ENCODE peak calls at places on chromosomes 1 and 21, in four cellular contexts. T is progenitor cell of endocrine pancreas, F is glutamatergic neuron, H is bronchial epithelial cell. V is an unnamed sample.
A peak's percentile ranks its signal among the peaks of the same experiment; 100 is the strongest.

GRCh38 chr1:52225174-52225573 is 83.3 kb downstream of the ZFYVE9 start:
- DNase-seq in F (no peak), T (no peak), H (no peak), V (no peak)

GRCh38 chr1:5601516-5601915 is 390.7 kb downstream of the NPHP4 start:
- DNase-seq in H (no peak), T (no peak), F (no peak), V (no peak)

GRCh38 chr1:113456967-113457366 is 66.7 kb downstream of the MAGI3 start:
- DNase-seq in T (no peak), F (no peak), H (peak; percentile 98), V (no peak)

GRCh38 chr1:232627645-232628334 is 2.1 kb downstream of the SIPA1L2 start:
- DNase-seq in T (no peak), H (peak; percentile 84), F (no peak), V (no peak)

GRCh38 chr1:150021191-150021688 is 10.7 kb upstream of the OTUD7B start:
- DNase-seq in H (no peak), F (no peak), T (no peak), V (no peak)

GRCh38 chr1:159779403-159779851 is 1.3 kb upstream of the DUSP23 start:
- DNase-seq in T (no peak), F (no peak), H (peak; percentile 76), V (no peak)

GRCh38 chr1:46806196-46807020 is 7.6 kb downstream of the CYP4B1 start:
- DNase-seq in H (peak; percentile 59), T (no peak), F (no peak), V (no peak)

GRCh38 chr1:174217787-174218574 is 58.7 kb downstream of the RABGAP1L start:
- DNase-seq in F (no peak), H (peak; percentile 51), T (no peak), V (no peak)

GRCh38 chr21:23968722-23969647 is 1638.3 kb downstream of the MRPL39 start:
- DNase-seq in F (peak; percentile 65), T (no peak), H (no peak), V (no peak)

GRCh38 chr21:18722193-18722592 is 318.6 kb upstream of the TMPRSS15 start:
- DNase-seq in T (no peak), H (no peak), F (no peak), V (no peak)

GRCh38 chr1:78035121-78035520 is 10.6 kb upstream of the GIPC2 start:
- DNase-seq in T (no peak), H (peak; percentile 10), F (no peak), V (no peak)

GRCh38 chr1:212611000-212611636 is 2.6 kb downstream of the ATF3 start:
- DNase-seq in H (peak; percentile 26), F (no peak), T (no peak), V (no peak)

GRCh38 chr1:21077085-21077484 is 99.6 kb downstream of the EIF4G3 start:
- DNase-seq in H (peak; percentile 72), T (no peak), F (no peak), V (no peak)

GRCh38 chr1:174265273-174265672 is 106.0 kb downstream of the RABGAP1L start:
- DNase-seq in F (no peak), T (no peak), H (no peak), V (no peak)

GRCh38 chr1:202018476-202019234 is 8.3 kb downstream of the ELF3 start:
- DNase-seq in T (peak; percentile 37), H (peak; percentile 88), F (no peak), V (no peak)

GRCh38 chr1:64033667-64034215 is 169.7 kb upstream of the UBE2U start:
- DNase-seq in F (no peak), H (no peak), T (no peak), V (no peak)

GRCh38 chr1:208929575-208929974 is 653.9 kb upstream of the CAMK1G start:
- DNase-seq in T (no peak), F (no peak), H (peak; percentile 85), V (no peak)

GRCh38 chr1:79259390-79260336 is 253.1 kb upstream of the ADGRL4 start:
- DNase-seq in F (no peak), H (peak; percentile 48), T (no peak), V (no peak)

GRCh38 chr1:9630331-9631081 is 21.0 kb upstream of the PIK3CD start:
- DNase-seq in F (no peak), H (no peak), T (no peak), V (no peak)

GRCh38 chr1:205343431-205344009 is 13.2 kb downstream of the KLHDC8A start:
- DNase-seq in H (no peak), T (peak; percentile 41), F (peak; percentile 76), V (no peak)

GRCh38 chr21:20970691-20971090 is 27.5 kb upstream of the NCAM2 start:
- DNase-seq in H (no peak), T (no peak), F (no peak), V (no peak)

GRCh38 chr1:163535807-163536206 is 214.1 kb downstream of the NUF2 start:
- DNase-seq in H (peak; percentile 48), T (no peak), F (no peak), V (no peak)

GRCh38 chr1:185846672-185847440 is 112.7 kb downstream of the HMCN1 start:
- DNase-seq in H (peak; percentile 43), F (no peak), T (no peak), V (no peak)

GRCh38 chr21:46160563-46161179 is 5.3 kb upstream of the FTCD start:
- DNase-seq in H (no peak), T (no peak), F (peak; percentile 35), V (no peak)

GRCh38 chr1:211748810-211749209 is 73.4 kb upstream of the NEK2 start:
- DNase-seq in H (no peak), F (no peak), T (no peak), V (no peak)

GRCh38 chr1:94992863-94993563 is 66.1 kb upstream of the CNN3 start:
- DNase-seq in T (no peak), H (no peak), F (no peak), V (no peak)

DNA sequence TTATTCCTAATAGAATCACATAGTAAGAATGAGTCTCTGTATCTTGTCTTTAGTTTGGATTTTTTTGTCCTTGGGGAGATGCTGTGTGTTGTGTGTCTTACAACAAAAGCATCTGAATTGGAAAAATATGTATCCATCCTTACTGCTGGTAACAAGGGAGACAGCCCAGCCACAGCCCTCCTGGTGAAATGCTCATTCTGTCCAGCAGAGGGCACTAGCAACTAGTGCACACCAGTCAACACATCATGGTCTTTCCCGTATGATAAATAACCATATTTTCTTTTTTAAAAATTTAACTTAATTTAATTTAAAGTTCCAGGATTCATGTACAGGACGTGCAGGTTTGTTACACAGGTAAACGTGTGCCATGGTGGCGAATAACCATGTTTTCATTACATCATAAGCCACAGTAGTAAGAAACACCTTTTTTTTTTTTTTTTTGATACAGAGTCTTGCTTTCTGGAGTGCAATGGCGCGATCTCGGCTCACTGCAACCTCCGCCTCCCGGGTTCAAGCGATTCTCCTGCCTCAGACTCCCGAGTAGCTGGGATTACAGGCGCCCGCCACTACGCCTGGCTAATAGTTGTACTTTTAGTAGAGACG is 245.1 kb downstream of the PTBP2 start:
- DNase-seq in H (peak; percentile 68), F (peak; percentile 88), T (peak; percentile 62), V (no peak)
- TF ChIP-seq CTCF in H (peak; percentile 74), F (peak; percentile 94), T (peak; percentile 92), V (peak; percentile 91)

GRCh38 chr1:964691-965525 is 1.4 kb upstream of the PLEKHN1 start:
- DNase-seq in H (no peak), F (peak; percentile 12), T (no peak), V (no peak)

GRCh38 chr1:967466-968343 is 1.4 kb downstream of the PLEKHN1 start:
- DNase-seq in H (no peak), F (no peak), T (no peak), V (no peak)

GRCh38 chr1:965526-966134 is 652 bp upstream of the PLEKHN1 start:
- DNase-seq in T (no peak), H (no peak), F (peak; percentile 16), V (no peak)

GRCh38 chr1:966135-966602 is at the start of gene PLEKHN1:
- DNase-seq in T (no peak), F (no peak), H (peak; percentile 64), V (no peak)

GRCh38 chr1:966603-967295 is 467 bp downstream of the PLEKHN1 start:
- DNase-seq in H (peak; percentile 70), T (no peak), F (peak; percentile 54), V (no peak)
- TF ChIP-seq CTCF in H (no peak), T (no peak), F (no peak), V (no peak)

GRCh38 chr1:228065543-228066347 is 16.8 kb upstream of the ARF1 start:
- DNase-seq in H (no peak), F (peak; percentile 11), T (no peak), V (no peak)
- TF ChIP-seq CTCF in H (no peak), F (no peak), T (no peak), V (no peak)

DNA sequence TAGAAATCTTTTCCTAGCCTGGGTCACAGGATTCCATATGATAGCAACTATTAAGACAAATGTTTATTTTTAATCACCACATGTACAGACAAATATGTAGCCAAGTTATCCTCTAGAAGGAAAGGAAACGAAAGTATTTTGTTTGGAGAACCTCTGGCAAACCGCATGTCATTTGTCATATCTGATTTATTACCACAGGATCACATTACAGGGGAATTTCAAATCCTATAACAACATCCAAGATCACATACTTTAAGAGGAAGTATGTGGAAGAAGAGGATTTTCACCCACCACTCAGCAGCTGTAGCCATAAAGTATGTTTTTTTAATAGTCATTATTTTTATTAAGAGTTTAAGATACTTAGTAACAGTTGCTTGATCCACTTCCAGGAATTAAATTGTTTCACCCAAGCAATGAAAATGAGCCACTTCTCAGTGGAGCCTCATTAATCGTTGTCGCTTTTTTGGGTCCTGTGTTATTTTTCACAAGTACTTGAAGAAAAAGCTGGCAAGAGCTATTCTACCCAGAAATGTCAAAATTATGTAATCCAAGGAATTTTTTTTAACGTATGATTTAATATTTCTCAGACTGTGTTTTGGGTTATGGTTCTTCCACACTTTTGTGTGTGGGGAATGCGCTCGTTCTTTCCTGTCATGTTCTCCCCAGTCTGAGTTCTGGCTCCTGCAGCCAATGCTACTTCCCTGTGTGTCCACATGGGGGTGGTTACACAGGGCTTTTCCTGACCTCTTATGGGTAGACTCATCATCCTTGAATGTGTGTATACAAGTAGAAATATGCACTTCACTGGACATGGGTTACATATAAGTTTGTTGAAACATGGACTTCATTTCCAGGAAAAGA is 6.9 kb downstream of the SERTAD4 start:
- DNase-seq in F (peak; percentile 30), H (peak; percentile 77), T (no peak), V (no peak)
- TF ChIP-seq CTCF in F (peak; percentile 63), H (peak; percentile 59), T (peak; percentile 52), V (peak; percentile 36)

DNA sequence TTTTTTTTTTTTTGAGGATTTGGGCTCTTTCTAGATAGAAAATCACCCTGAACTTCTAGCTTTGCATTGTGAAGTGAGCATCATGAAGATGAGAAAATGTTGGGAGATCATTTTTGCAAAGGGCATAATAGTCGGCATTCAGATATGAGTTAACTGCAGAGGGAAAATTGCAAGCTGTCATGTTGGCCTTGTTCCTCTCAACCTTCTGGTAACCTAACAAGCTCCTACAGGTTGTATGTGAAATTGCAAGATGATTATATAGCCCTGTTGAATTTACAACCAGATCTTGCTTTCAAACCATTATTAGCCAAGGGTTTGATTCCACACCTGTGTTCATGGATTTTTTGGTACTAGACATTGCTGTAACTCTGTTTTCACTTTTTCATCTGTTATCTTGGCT is 2.2 kb downstream of the ELOA start:
- DNase-seq in F (no peak), T (no peak), H (peak; percentile 60), V (no peak)
- TF ChIP-seq CTCF in F (peak; percentile 55), T (peak; percentile 51), H (peak; percentile 47), V (peak; percentile 13)